ENCODE peak calls at places on chromosomes 16 and 17, in five cellular contexts. B is osteocyte, W is gastrocnemius medialis, L is psoas muscle, Z is tibial nerve. N is an unnamed sample.
A peak's percentile ranks its signal among the peaks of the same experiment; 100 is the strongest.

GRCh38 chr16:26454102-26454501 is 612.6 kb upstream of the C16orf82 start:
- DNase-seq in B (no peak), W (no peak), L (no peak), Z (no peak), N (no peak)

GRCh38 chr17:42673885-42674754 is 2.7 kb downstream of the PLEKHH3 start:
- DNase-seq in B (no peak), W (peak; percentile 70), L (peak; percentile 85), Z (no peak), N (no peak)

GRCh38 chr17:9120471-9120870 is 99.2 kb downstream of the NTN1 start:
- DNase-seq in B (no peak), W (no peak), L (no peak), Z (peak; percentile 39), N (no peak)

GRCh38 chr17:29836643-29837042 is 93.4 kb downstream of the SSH2 start:
- DNase-seq in B (no peak), W (no peak), L (no peak), Z (no peak), N (no peak)

GRCh38 chr17:41680426-41681040 is 8.2 kb upstream of the EIF1 start:
- DNase-seq in B (no peak), W (no peak), L (no peak), Z (no peak), N (no peak)

GRCh38 chr16:74226361-74226979 is 70.1 kb upstream of the PSMD7 start:
- DNase-seq in B (no peak), W (no peak), L (no peak), Z (no peak), N (no peak)

GRCh38 chr17:36746654-36747053 is 145.3 kb downstream of the MRM1 start:
- DNase-seq in B (no peak), W (no peak), L (no peak), Z (no peak), N (no peak)

GRCh38 chr16:1290032-1290431 is 19.4 kb upstream of the UBE2I start:
- DNase-seq in B (no peak), W (no peak), L (no peak), Z (no peak), N (no peak)

GRCh38 chr17:28871056-28871579 is 16.3 kb downstream of the ERAL1 start:
- DNase-seq in B (no peak), W (no peak), L (no peak), Z (no peak), N (no peak)

GRCh38 chr16:11135167-11135973 is 120.6 kb downstream of the SOCS1 start:
- DNase-seq in B (no peak), W (peak; percentile 94), L (peak; percentile 56), Z (peak; percentile 46), N (no peak)

GRCh38 chr16:6642271-6642670 is 690.4 kb upstream of the RBFOX1 start:
- DNase-seq in B (no peak), W (no peak), L (no peak), Z (no peak), N (no peak)

GRCh38 chr17:46887717-46888116 is 35.2 kb upstream of the GOSR2 start:
- DNase-seq in B (no peak), W (no peak), L (no peak), Z (no peak), N (no peak)

GRCh38 chr16:1614226-1615102 is 2.3 kb downstream of the CRAMP1 start:
- DNase-seq in B (no peak), W (no peak), L (peak; percentile 38), Z (no peak), N (no peak)

DNA sequence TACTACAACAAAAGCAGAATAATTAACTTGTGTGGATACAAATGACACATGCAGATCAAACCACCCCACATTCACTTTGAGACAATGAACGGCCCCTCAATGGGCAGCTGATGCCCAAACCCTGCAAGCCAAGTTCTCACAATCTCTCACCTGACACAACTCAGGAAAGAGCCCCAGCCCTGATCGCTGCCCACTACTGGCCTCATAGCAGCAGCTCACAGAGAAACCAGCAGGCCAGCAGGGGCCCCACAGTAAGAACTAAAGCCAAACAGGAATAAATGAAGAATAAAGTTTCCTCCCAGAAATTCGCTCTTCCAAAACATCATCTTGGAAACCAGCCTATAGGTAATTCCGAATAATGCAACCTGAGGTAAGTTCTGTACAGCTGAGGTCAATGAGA is 7.7 kb downstream of the AKTIP start:
- DNase-seq in B (no peak), W (no peak), L (no peak), Z (no peak), N (no peak)
- TF ChIP-seq CTCF in B (no peak), W (no peak), L (no peak), Z (no peak), N (no peak)

GRCh38 chr17:47948706-47949196 is 7.4 kb downstream of the PNPO start:
- DNase-seq in B (no peak), W (peak; percentile 59), L (no peak), Z (no peak), N (no peak)
- TF ChIP-seq CTCF in B (no peak), W (no peak), L (no peak), Z (no peak), N (no peak)

GRCh38 chr17:75405365-75406221 is at the start of gene GRB2:
- DNase-seq in B (peak; percentile 100), W (peak; percentile 98), L (peak; percentile 99), Z (peak; percentile 97), N (peak; percentile 100)
- TF ChIP-seq CTCF in B (no peak), W (no peak), L (no peak), Z (peak; percentile 53), N (no peak)

DNA sequence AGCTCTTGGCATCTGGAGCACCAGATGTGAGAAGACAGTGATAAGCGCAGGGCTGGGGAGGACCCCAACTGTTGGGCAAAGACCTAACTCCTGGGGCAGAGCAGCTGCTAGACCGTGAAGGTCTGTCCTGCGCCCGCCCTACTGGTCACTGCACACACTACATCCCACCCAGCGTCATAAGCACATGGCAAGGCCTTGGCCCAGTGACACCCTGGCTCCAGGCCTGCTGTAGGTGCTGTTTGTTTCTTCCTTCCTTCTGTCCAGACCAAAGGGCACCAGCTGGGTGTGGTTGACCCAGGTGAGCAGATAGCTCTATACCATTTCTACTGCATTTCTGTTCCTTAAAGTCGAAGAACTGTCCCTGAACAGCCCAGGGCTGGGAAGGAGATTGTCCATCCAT is 6.4 kb downstream of the TRPV3 start:
- DNase-seq in B (no peak), W (no peak), L (no peak), Z (no peak), N (no peak)
- TF ChIP-seq CTCF in B (no peak), W (no peak), L (no peak), Z (no peak), N (peak; percentile 38)

GRCh38 chr16:66380421-66380820 is 13.9 kb downstream of the CDH5 start:
- DNase-seq in B (no peak), W (no peak), L (no peak), Z (no peak), N (no peak)

GRCh38 chr16:66382171-66382965 is 15.9 kb downstream of the CDH5 start:
- DNase-seq in B (no peak), W (no peak), L (no peak), Z (no peak), N (no peak)

GRCh38 chr16:66382966-66383299 is 16.4 kb downstream of the CDH5 start:
- DNase-seq in B (no peak), W (no peak), L (no peak), Z (no peak), N (no peak)

GRCh38 chr16:66383551-66383950 is 17.1 kb downstream of the CDH5 start:
- DNase-seq in B (no peak), W (no peak), L (no peak), Z (no peak), N (no peak)

GRCh38 chr16:66381585-66382170 is 15.2 kb downstream of the CDH5 start:
- DNase-seq in B (no peak), W (no peak), L (no peak), Z (no peak), N (no peak)
- TF ChIP-seq CTCF in B (no peak), W (no peak), L (no peak), Z (no peak), N (no peak)

GRCh38 chr17:65183736-65184135 is 46.6 kb downstream of the RGS9 start:
- DNase-seq in B (no peak), W (no peak), L (no peak), Z (no peak), N (no peak)

GRCh38 chr17:65185686-65186382 is 48.7 kb downstream of the RGS9 start:
- DNase-seq in B (no peak), W (no peak), L (no peak), Z (no peak), N (no peak)

GRCh38 chr17:65185060-65185459 is 47.9 kb downstream of the RGS9 start:
- DNase-seq in B (no peak), W (no peak), L (no peak), Z (no peak), N (no peak)

GRCh38 chr17:65182233-65182632 is 45.1 kb downstream of the RGS9 start:
- DNase-seq in B (no peak), W (no peak), L (no peak), Z (no peak), N (no peak)

GRCh38 chr17:65184235-65184959 is 47.2 kb downstream of the RGS9 start:
- DNase-seq in B (no peak), W (no peak), L (no peak), Z (no peak), N (no peak)
- TF ChIP-seq CTCF in B (no peak), W (no peak), L (no peak), Z (no peak), N (no peak)

DNA sequence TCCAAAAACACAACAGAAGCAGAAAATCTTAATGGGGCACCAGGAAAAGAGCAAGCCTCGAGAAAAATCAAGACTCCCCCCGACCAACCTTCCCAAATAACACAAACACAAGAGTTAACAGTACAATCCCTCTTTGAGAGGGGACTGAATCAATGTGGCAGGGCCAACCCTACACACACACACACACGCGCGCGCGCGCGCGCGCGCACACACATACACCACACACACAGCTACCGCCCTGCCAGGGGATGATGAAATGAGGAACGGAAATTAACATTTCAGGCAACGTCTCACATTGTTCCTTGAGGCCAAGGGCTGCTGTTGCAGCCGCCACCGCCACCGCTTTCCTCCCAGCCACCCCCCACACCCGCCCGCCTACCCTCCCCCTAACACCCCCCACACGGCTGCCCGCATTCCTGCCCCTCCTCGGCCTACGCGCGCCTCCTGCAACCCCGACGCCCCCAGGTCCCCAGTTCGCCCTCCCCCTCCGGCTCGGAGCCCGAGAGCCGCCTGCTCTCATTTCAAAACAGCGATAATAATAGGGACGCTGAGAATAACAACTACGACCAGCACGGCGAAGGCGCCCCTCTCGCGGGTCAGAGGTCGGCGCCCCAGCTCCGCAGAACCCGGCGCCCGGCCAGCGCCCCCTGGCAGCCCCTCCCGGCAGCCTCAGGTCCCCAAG is 1.2 kb downstream of the ANKRD11 start:
- DNase-seq in B (peak; percentile 90), W (peak; percentile 89), L (peak; percentile 84), Z (peak; percentile 94), N (peak; percentile 81)
- TF ChIP-seq CTCF in B (peak; percentile 18), W (peak; percentile 44), L (peak; percentile 8), Z (peak; percentile 59), N (peak; percentile 57)

DNA sequence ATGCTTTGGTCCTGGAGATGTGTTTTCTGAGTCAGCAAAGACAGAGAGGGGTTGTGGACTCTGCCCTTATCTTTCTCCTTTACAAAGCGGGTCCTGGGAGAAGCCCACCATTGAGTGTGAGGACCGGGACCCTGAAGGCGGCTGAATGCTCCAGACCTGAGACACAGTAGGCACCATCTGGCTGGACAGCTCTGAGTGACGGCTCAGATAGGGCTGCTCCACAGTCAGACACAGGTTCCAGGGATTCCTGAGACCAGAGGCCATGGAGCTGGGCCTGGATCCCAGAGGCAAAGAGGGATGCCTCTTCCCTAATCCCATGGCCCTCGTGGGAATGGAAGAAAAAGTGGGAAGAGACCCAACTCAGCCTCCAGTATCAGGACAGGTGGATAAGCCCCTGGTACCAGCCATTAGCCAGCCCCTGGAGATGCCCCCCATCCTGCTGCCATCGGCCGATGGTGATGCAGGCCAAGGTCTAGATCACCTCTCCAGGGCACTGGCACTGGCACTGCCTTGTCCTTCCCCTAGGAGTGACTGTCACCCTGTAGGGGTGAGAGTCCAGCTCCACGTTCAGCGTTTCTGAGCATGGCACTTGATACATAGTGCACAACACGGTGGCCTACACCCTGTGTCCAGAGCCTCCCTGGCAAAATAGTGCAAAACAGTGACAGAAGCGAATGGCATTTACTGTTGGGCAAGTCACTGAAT is 4.7 kb downstream of the MMP15 start:
- DNase-seq in B (no peak), W (no peak), L (no peak), Z (no peak), N (no peak)
- TF ChIP-seq CTCF in B (no peak), W (no peak), L (no peak), Z (no peak), N (no peak)

N was measured in type B pancreatic cell.